ENCODE peak calls at places on chromosome 5, in eight cellular contexts. One of them, this sample, is unnamed.

GRCh38 chr5:60842859-60843692 is 993 bp downstream of the ELOVL7 start:
- DNase-seq in psoas muscle: no peak
- DNase-seq in body of pancreas: peak; percentile 42
- DNase-seq in HCT116: no peak
- DNase-seq in gastrocnemius medialis: no peak
- DNase-seq in cardiac muscle cell: peak; percentile 15
- DNase-seq in tibial nerve: no peak
- DNase-seq in H1: peak; percentile 69
- DNase-seq in this sample: no peak

GRCh38 chr5:83714780-83715179 is 5.9 kb downstream of the HAPLN1 start:
- DNase-seq in cardiac muscle cell: no peak
- DNase-seq in gastrocnemius medialis: no peak
- DNase-seq in body of pancreas: no peak
- DNase-seq in tibial nerve: no peak
- DNase-seq in HCT116: no peak
- DNase-seq in psoas muscle: no peak
- DNase-seq in H1: no peak
- DNase-seq in this sample: no peak

GRCh38 chr5:9903806-9904205 is 273.7 kb upstream of the TAS2R1 start:
- DNase-seq in gastrocnemius medialis: no peak
- DNase-seq in psoas muscle: no peak
- DNase-seq in cardiac muscle cell: no peak
- DNase-seq in body of pancreas: no peak
- DNase-seq in HCT116: no peak
- DNase-seq in tibial nerve: no peak
- DNase-seq in H1: no peak
- DNase-seq in this sample: no peak

GRCh38 chr5:142506046-142506445 is 179.8 kb downstream of the FGF1 start:
- DNase-seq in H1: no peak
- DNase-seq in HCT116: no peak
- DNase-seq in cardiac muscle cell: no peak
- DNase-seq in psoas muscle: no peak
- DNase-seq in gastrocnemius medialis: no peak
- DNase-seq in tibial nerve: no peak
- DNase-seq in body of pancreas: no peak
- DNase-seq in this sample: no peak

GRCh38 chr5:150301901-150302300 is 804 bp downstream of the ARSI start:
- DNase-seq in body of pancreas: no peak
- DNase-seq in gastrocnemius medialis: no peak
- DNase-seq in psoas muscle: no peak
- DNase-seq in tibial nerve: no peak
- DNase-seq in HCT116: no peak
- DNase-seq in H1: no peak
- DNase-seq in cardiac muscle cell: no peak
- DNase-seq in this sample: no peak

GRCh38 chr5:36587354-36587753 is 19.1 kb upstream of the SLC1A3 start:
- DNase-seq in HCT116: no peak
- DNase-seq in gastrocnemius medialis: no peak
- DNase-seq in body of pancreas: no peak
- DNase-seq in psoas muscle: no peak
- DNase-seq in cardiac muscle cell: no peak
- DNase-seq in tibial nerve: no peak
- DNase-seq in H1: no peak
- DNase-seq in this sample: no peak

GRCh38 chr5:55923177-55923872 is 71.4 kb downstream of the IL6ST start:
- DNase-seq in body of pancreas: no peak
- DNase-seq in tibial nerve: no peak
- DNase-seq in gastrocnemius medialis: no peak
- DNase-seq in cardiac muscle cell: no peak
- DNase-seq in H1: peak; percentile 45
- DNase-seq in psoas muscle: no peak
- DNase-seq in HCT116: no peak
- DNase-seq in this sample: no peak

GRCh38 chr5:112419596-112420110 is 576 bp upstream of the EPB41L4A start:
- DNase-seq in gastrocnemius medialis: peak; percentile 7
- DNase-seq in body of pancreas: peak; percentile 53
- DNase-seq in H1: peak; percentile 78
- DNase-seq in HCT116: peak; percentile 13
- DNase-seq in tibial nerve: peak; percentile 40
- DNase-seq in cardiac muscle cell: peak; percentile 74
- DNase-seq in psoas muscle: peak; percentile 77
- DNase-seq in this sample: no peak

GRCh38 chr5:179166886-179167841 is 107.0 kb downstream of the ZNF354C start:
- DNase-seq in tibial nerve: no peak
- DNase-seq in gastrocnemius medialis: no peak
- DNase-seq in HCT116: no peak
- DNase-seq in psoas muscle: peak; percentile 68
- DNase-seq in cardiac muscle cell: peak; percentile 60
- DNase-seq in H1: peak; percentile 92
- DNase-seq in body of pancreas: peak; percentile 26
- DNase-seq in this sample: no peak

GRCh38 chr5:168525856-168526255 is 3.2 kb upstream of the FBLL1 start:
- DNase-seq in cardiac muscle cell: no peak
- DNase-seq in tibial nerve: no peak
- DNase-seq in HCT116: no peak
- DNase-seq in gastrocnemius medialis: no peak
- DNase-seq in H1: no peak
- DNase-seq in psoas muscle: no peak
- DNase-seq in body of pancreas: no peak
- DNase-seq in this sample: no peak

GRCh38 chr5:159178978-159179377 is 30.4 kb downstream of the RNF145 start:
- DNase-seq in gastrocnemius medialis: no peak
- DNase-seq in psoas muscle: no peak
- DNase-seq in H1: no peak
- DNase-seq in body of pancreas: peak; percentile 42
- DNase-seq in tibial nerve: no peak
- DNase-seq in cardiac muscle cell: no peak
- DNase-seq in HCT116: peak; percentile 75
- DNase-seq in this sample: no peak

GRCh38 chr5:22431406-22431805 is 421.7 kb downstream of the CDH12 start:
- DNase-seq in psoas muscle: no peak
- DNase-seq in body of pancreas: no peak
- DNase-seq in cardiac muscle cell: no peak
- DNase-seq in H1: no peak
- DNase-seq in HCT116: no peak
- DNase-seq in tibial nerve: no peak
- DNase-seq in gastrocnemius medialis: no peak
- DNase-seq in this sample: no peak

GRCh38 chr5:17235736-17236330 is 18.4 kb downstream of the BASP1 start:
- DNase-seq in gastrocnemius medialis: no peak
- DNase-seq in tibial nerve: no peak
- DNase-seq in H1: no peak
- DNase-seq in HCT116: no peak
- DNase-seq in body of pancreas: no peak
- DNase-seq in cardiac muscle cell: no peak
- DNase-seq in psoas muscle: no peak
- DNase-seq in this sample: no peak

GRCh38 chr5:38707352-38708324 is 138.2 kb upstream of the OSMR start:
- DNase-seq in body of pancreas: no peak
- DNase-seq in H1: no peak
- DNase-seq in cardiac muscle cell: no peak
- DNase-seq in gastrocnemius medialis: no peak
- DNase-seq in tibial nerve: no peak
- DNase-seq in HCT116: no peak
- DNase-seq in psoas muscle: no peak
- DNase-seq in this sample: no peak

GRCh38 chr5:142779163-142779562 is 9.0 kb downstream of the ARHGAP26 start:
- DNase-seq in gastrocnemius medialis: no peak
- DNase-seq in cardiac muscle cell: peak; percentile 78
- DNase-seq in HCT116: no peak
- DNase-seq in psoas muscle: no peak
- DNase-seq in body of pancreas: peak; percentile 19
- DNase-seq in H1: no peak
- DNase-seq in tibial nerve: no peak
- DNase-seq in this sample: no peak

GRCh38 chr5:81800797-81801196 is 49.9 kb upstream of the SSBP2 start:
- DNase-seq in H1: no peak
- DNase-seq in cardiac muscle cell: no peak
- DNase-seq in HCT116: no peak
- DNase-seq in tibial nerve: no peak
- DNase-seq in body of pancreas: no peak
- DNase-seq in gastrocnemius medialis: no peak
- DNase-seq in psoas muscle: no peak
- DNase-seq in this sample: no peak

GRCh38 chr5:14041528-14042184 is 97.2 kb upstream of the DNAH5 start:
- DNase-seq in body of pancreas: no peak
- DNase-seq in HCT116: no peak
- DNase-seq in H1: no peak
- DNase-seq in tibial nerve: no peak
- DNase-seq in gastrocnemius medialis: no peak
- DNase-seq in psoas muscle: no peak
- DNase-seq in cardiac muscle cell: no peak
- DNase-seq in this sample: no peak

GRCh38 chr5:956178-956761 is 52.3 kb upstream of the NKD2 start:
- DNase-seq in HCT116: no peak
- DNase-seq in psoas muscle: peak; percentile 35
- DNase-seq in tibial nerve: no peak
- DNase-seq in cardiac muscle cell: no peak
- DNase-seq in body of pancreas: no peak
- DNase-seq in gastrocnemius medialis: no peak
- DNase-seq in H1: peak; percentile 40
- DNase-seq in this sample: no peak

GRCh38 chr5:958701-959571 is 49.7 kb upstream of the NKD2 start:
- DNase-seq in HCT116: peak; percentile 13
- DNase-seq in psoas muscle: peak; percentile 73
- DNase-seq in gastrocnemius medialis: no peak
- DNase-seq in tibial nerve: no peak
- DNase-seq in cardiac muscle cell: no peak
- DNase-seq in body of pancreas: peak; percentile 47
- DNase-seq in H1: no peak
- DNase-seq in this sample: no peak

GRCh38 chr5:957730-958485 is 50.7 kb upstream of the NKD2 start:
- DNase-seq in cardiac muscle cell: no peak
- DNase-seq in H1: no peak
- DNase-seq in tibial nerve: no peak
- DNase-seq in psoas muscle: peak; percentile 50
- DNase-seq in gastrocnemius medialis: no peak
- DNase-seq in body of pancreas: no peak
- DNase-seq in HCT116: no peak
- DNase-seq in this sample: no peak

GRCh38 chr5:959581-960531 is 48.7 kb upstream of the NKD2 start:
- DNase-seq in H1: no peak
- DNase-seq in tibial nerve: no peak
- DNase-seq in gastrocnemius medialis: no peak
- DNase-seq in HCT116: no peak
- DNase-seq in body of pancreas: no peak
- DNase-seq in psoas muscle: peak; percentile 46
- DNase-seq in cardiac muscle cell: no peak
- DNase-seq in this sample: no peak

GRCh38 chr5:956941-957729 is 51.5 kb upstream of the NKD2 start:
- DNase-seq in gastrocnemius medialis: no peak
- DNase-seq in body of pancreas: peak; percentile 50
- DNase-seq in H1: peak; percentile 69
- DNase-seq in psoas muscle: peak; percentile 52
- DNase-seq in tibial nerve: no peak
- DNase-seq in cardiac muscle cell: peak; percentile 32
- DNase-seq in HCT116: no peak
- DNase-seq in this sample: no peak
- TF ChIP-seq CTCF in gastrocnemius medialis: no peak
- TF ChIP-seq CTCF in body of pancreas: no peak
- TF ChIP-seq CTCF in H1: peak; percentile 22
- TF ChIP-seq CTCF in psoas muscle: no peak
- TF ChIP-seq CTCF in tibial nerve: no peak
- TF ChIP-seq CTCF in cardiac muscle cell: peak; percentile 50
- TF ChIP-seq CTCF in HCT116: peak; percentile 33
- TF ChIP-seq CTCF in this sample: peak; percentile 25

DNA sequence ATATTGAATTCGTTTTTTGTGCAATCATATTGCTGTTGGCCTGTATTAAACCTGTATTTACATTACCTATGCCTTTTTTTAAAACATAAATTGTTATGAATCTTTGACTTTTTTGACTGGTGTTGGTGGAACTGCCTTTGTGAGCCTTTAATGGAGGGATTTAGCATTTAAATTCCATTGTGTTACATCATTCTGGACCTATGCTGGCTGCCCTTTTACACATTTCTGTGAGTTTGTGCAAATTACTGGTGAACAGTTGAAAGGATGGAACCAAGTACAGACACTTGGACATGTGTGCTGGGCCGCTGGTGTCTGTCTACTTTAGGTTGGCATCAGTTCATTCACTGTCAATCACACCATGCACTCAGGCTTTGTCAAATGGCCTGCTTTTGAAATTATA is 3.4 kb downstream of the SNX18 start:
- DNase-seq in body of pancreas: no peak
- DNase-seq in cardiac muscle cell: no peak
- DNase-seq in psoas muscle: no peak
- DNase-seq in H1: no peak
- DNase-seq in tibial nerve: no peak
- DNase-seq in HCT116: no peak
- DNase-seq in gastrocnemius medialis: no peak
- DNase-seq in this sample: no peak
- H3K4me3 ChIP-seq in body of pancreas: no peak overlapping the region
- H3K4me3 ChIP-seq in cardiac muscle cell: peak overlapping the region; percentile 86
- H3K4me3 ChIP-seq in psoas muscle: peak overlapping the region; percentile 99
- H3K4me3 ChIP-seq in H1: peak overlapping the region; percentile 29
- H3K4me3 ChIP-seq in tibial nerve: peak overlapping the region; percentile 76
- H3K4me3 ChIP-seq in HCT116: no peak overlapping the region
- H3K4me3 ChIP-seq in gastrocnemius medialis: peak overlapping the region; percentile 93
- H3K4me3 ChIP-seq in this sample: peak overlapping the region; percentile 99

GRCh38 chr5:34698109-34698419 is 41.9 kb downstream of the RAI14 start:
- DNase-seq in psoas muscle: no peak
- DNase-seq in H1: no peak
- DNase-seq in HCT116: no peak
- DNase-seq in cardiac muscle cell: no peak
- DNase-seq in tibial nerve: no peak
- DNase-seq in body of pancreas: no peak
- DNase-seq in gastrocnemius medialis: no peak
- DNase-seq in this sample: no peak
- H3K4me1 ChIP-seq in psoas muscle: no peaks in the 10 kb centered on the region
- H3K4me1 ChIP-seq in H1: peaks cover 30% of the 10 kb centered on the region
- H3K4me1 ChIP-seq in HCT116: peaks cover 23% of the 10 kb centered on the region
- H3K4me1 ChIP-seq in cardiac muscle cell: peaks cover 9% of the 10 kb centered on the region
- H3K4me1 ChIP-seq in tibial nerve: peaks cover 23% of the 10 kb centered on the region
- H3K4me1 ChIP-seq in body of pancreas: peaks cover 14% of the 10 kb centered on the region
- H3K4me1 ChIP-seq in gastrocnemius medialis: no peaks in the 10 kb centered on the region
- H3K4me1 ChIP-seq in this sample: peaks cover 18% of the 10 kb centered on the region

DNA sequence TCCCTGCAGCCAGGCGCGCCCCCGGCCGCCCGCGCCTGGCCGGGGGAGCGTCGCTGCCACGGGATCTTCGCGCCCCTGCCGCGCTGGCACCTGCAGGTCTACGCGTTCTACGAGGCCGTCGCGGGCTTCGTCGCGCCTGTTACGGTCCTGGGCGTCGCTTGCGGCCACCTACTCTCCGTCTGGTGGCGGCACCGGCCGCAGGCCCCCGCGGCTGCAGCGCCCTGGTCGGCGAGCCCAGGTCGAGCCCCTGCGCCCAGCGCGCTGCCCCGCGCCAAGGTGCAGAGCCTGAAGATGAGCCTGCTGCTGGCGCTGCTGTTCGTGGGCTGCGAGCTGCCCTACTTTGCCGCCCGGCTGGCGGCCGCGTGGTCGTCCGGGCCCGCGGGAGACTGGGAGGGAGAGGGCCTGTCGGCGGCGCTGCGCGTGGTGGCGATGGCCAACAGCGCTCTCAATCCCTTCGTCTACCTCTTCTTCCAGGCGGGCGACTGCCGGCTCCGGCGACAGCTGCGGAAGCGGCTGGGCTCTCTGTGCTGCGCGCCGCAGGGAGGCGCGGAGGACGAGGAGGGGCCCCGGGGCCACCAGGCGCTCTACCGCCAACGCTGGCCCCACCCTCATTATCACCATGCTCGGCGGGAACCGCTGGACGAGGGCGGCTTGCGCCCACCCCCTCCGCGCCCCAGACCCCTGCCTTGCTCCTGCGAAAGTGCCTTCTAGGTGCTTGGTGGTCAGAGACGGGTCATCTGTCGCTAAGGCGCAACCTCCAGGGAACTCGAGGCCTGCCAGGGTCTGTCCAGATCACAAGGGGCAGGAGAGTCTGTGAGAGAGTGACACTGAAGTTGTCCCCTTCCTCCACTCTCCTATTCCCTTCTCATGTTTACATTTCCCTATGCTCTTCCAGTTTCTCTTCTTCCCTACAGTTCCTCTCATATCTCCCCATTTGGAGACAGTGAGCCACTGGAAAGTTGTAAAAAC is 1.3 kb downstream of the GPR150 start:
- DNase-seq in cardiac muscle cell: peak; percentile 46
- DNase-seq in tibial nerve: no peak
- DNase-seq in gastrocnemius medialis: no peak
- DNase-seq in psoas muscle: peak; percentile 64
- DNase-seq in H1: peak; percentile 78
- DNase-seq in HCT116: no peak
- DNase-seq in body of pancreas: peak; percentile 68
- DNase-seq in this sample: no peak
- TF ChIP-seq CTCF in cardiac muscle cell: peak; percentile 6
- TF ChIP-seq CTCF in tibial nerve: no peak
- TF ChIP-seq CTCF in gastrocnemius medialis: no peak
- TF ChIP-seq CTCF in psoas muscle: peak; percentile 1
- TF ChIP-seq CTCF in H1: no peak
- TF ChIP-seq CTCF in HCT116: no peak
- TF ChIP-seq CTCF in body of pancreas: no peak
- TF ChIP-seq CTCF in this sample: no peak

This sample was measured in esophagus squamous epithelium.